ENCODE peak calls at places on chromosomes 3 and 15, in four cellular contexts. C is activated gamma-delta T cell; S is PC-9; A is stimulated activated CD4-positive, alpha-beta T cell treated with anti-CD3 and anti-CD28 coated beads, Interleukin-4, amount 100 ng/mL, for 24 hours. I is an unnamed sample.

GRCh38 chr15:31127596-31128261 is 26.2 kb upstream of the TRPM1 start:
- DNase-seq in S (no peak), C (no peak), A (no peak), I (no peak)

GRCh38 chr3:24688446-24689148 is 193.9 kb upstream of the THRB start:
- DNase-seq in A (no peak), C (no peak), S (peak), I (no peak)

GRCh38 chr3:18723426-18723825 is 298.3 kb upstream of the SATB1 start:
- DNase-seq in S (no peak), C (no peak), A (no peak), I (no peak)

GRCh38 chr3:50554553-50554952 is 13.0 kb downstream of the C3orf18 start:
- DNase-seq in S (no peak), C (no peak), A (no peak), I (no peak)

GRCh38 chr15:68427366-68427765 is 4.6 kb downstream of the ITGA11 start:
- DNase-seq in A (no peak), S (no peak), C (no peak), I (no peak)

GRCh38 chr15:70575251-70576227 is 187.8 kb downstream of the UACA start:
- DNase-seq in S (no peak), C (no peak), A (no peak), I (no peak)

GRCh38 chr3:150970665-150971327 is 1.7 kb downstream of the CLRN1 start:
- DNase-seq in C (no peak), A (no peak), S (peak), I (peak)

GRCh38 chr3:178288074-178288473 is 248.2 kb upstream of the KCNMB2 start:
- DNase-seq in C (no peak), S (no peak), A (no peak), I (no peak)

GRCh38 chr15:80462836-80463512 is 58.8 kb downstream of the ARNT2 start:
- DNase-seq in S (no peak), A (no peak), C (no peak), I (no peak)

GRCh38 chr3:113947372-113948014 is at the start of gene ZDHHC23:
- DNase-seq in C (peak), A (peak), S (peak), I (peak)

GRCh38 chr3:177944228-177944661 is 592.0 kb upstream of the KCNMB2 start:
- DNase-seq in S (no peak), A (no peak), C (no peak), I (no peak)

GRCh38 chr15:58249646-58250312 is 111.6 kb downstream of the AQP9 start:
- DNase-seq in S (no peak), A (no peak), C (no peak), I (no peak)

GRCh38 chr15:50828610-50829206 is 63.2 kb upstream of the SPPL2A start:
- DNase-seq in S (peak), C (no peak), A (no peak), I (no peak)

GRCh38 chr3:194058189-194058571 is 77.8 kb upstream of the HES1 start:
- DNase-seq in S (no peak), A (peak), C (no peak), I (peak)

GRCh38 chr3:24133441-24133840 is 188.4 kb downstream of the NR1D2 start:
- DNase-seq in S (no peak), A (no peak), C (no peak), I (no peak)

GRCh38 chr3:133575121-133575520 is 1.6 kb downstream of the CDV3 start:
- DNase-seq in S (no peak), C (no peak), A (no peak), I (no peak)

GRCh38 chr3:185210621-185211157 is 43.2 kb downstream of the EHHADH start:
- DNase-seq in S (no peak), A (no peak), C (no peak), I (no peak)

GRCh38 chr3:134317106-134317947 is 56.9 kb downstream of the AMOTL2 start:
- DNase-seq in S (peak), A (no peak), C (no peak), I (no peak)

GRCh38 chr15:33941279-33942063 is 26.8 kb upstream of the CHRM5 start:
- DNase-seq in C (no peak), A (no peak), S (no peak), I (no peak)

GRCh38 chr15:43302155-43302554 is 28.2 kb downstream of the LCMT2 start:
- DNase-seq in A (no peak), S (no peak), C (no peak), I (no peak)

GRCh38 chr3:66265627-66266026 is 44.8 kb downstream of the SLC25A26 start:
- DNase-seq in A (no peak), C (no peak), S (no peak), I (no peak)

GRCh38 chr3:56468184-56469106 is at the start of gene ERC2:
- DNase-seq in A (no peak), C (no peak), S (no peak), I (peak)

GRCh38 chr15:88274534-88275460 is 18.3 kb upstream of the NTRK3 start:
- DNase-seq in A (peak), S (no peak), C (no peak), I (peak)